ENCODE peak calls at places on chromosomes 5 and 9, in eight cellular contexts. F, S, A, J, W, D, H and L are unnamed samples.

GRCh38 chr9:117073539-117074336 is 341.1 kb downstream of the ASTN2 start:
- DNase-seq in H (peak), W (peak), F (no peak), D (peak), A (no peak), S (peak), J (no peak), L (no peak)

GRCh38 chr5:115977988-115978387 is 15.7 kb downstream of the LVRN start:
- DNase-seq in A (peak), S (no peak), J (peak), D (peak), F (no peak), W (peak), H (no peak), L (no peak)

GRCh38 chr9:131500939-131501541 is 1.7 kb upstream of the POMT1 start:
- DNase-seq in D (peak), A (peak), W (no peak), S (no peak), F (peak), J (peak), H (no peak), L (no peak)

GRCh38 chr9:116153765-116154333 is at the start of gene PAPPA:
- DNase-seq in S (no peak), A (no peak), J (no peak), D (no peak), H (no peak), W (no peak), F (no peak), L (no peak)

GRCh38 chr5:150496098-150496497 is 11.8 kb upstream of the NDST1 start:
- DNase-seq in D (no peak), W (no peak), F (no peak), J (no peak), S (no peak), H (no peak), A (no peak), L (no peak)

GRCh38 chr9:99823392-99824377 is 2.0 kb downstream of the NR4A3 start:
- DNase-seq in H (peak), A (no peak), F (peak), S (peak), J (no peak), W (no peak), D (peak), L (no peak)

GRCh38 chr5:151591144-151591819 is at the start of gene FAT2:
- DNase-seq in A (no peak), D (peak), W (no peak), H (peak), S (no peak), J (no peak), F (no peak), L (no peak)

GRCh38 chr5:151664694-151665583 is 21.8 kb downstream of the SPARC start:
- DNase-seq in A (no peak), F (no peak), W (peak), D (peak), S (no peak), H (no peak), J (no peak), L (no peak)

GRCh38 chr9:132878695-132879064 is at the start of gene SPACA9:
- DNase-seq in H (peak), D (peak), S (peak), J (no peak), W (no peak), F (peak), A (no peak), L (peak)

GRCh38 chr5:176738851-176739250 is 71.5 kb upstream of the UNC5A start:
- DNase-seq in H (no peak), J (no peak), S (peak), D (no peak), W (no peak), F (no peak), A (no peak), L (peak)

GRCh38 chr9:80177949-80178480 is 606.2 kb downstream of the TLE4 start:
- DNase-seq in D (no peak), A (no peak), J (no peak), S (no peak), H (no peak), W (no peak), F (no peak), L (no peak)

GRCh38 chr9:121269030-121269887 is 1.3 kb downstream of the GSN start:
- DNase-seq in S (no peak), F (peak), D (no peak), A (no peak), J (no peak), W (no peak), H (no peak), L (no peak)

GRCh38 chr5:386432-387341 is 56.3 kb upstream of the EXOC3 start:
- DNase-seq in H (no peak), F (no peak), D (peak), J (no peak), W (no peak), A (no peak), S (no peak), L (peak)

GRCh38 chr5:3103241-3103855 is 351.9 kb upstream of the IRX2 start:
- DNase-seq in D (no peak), J (no peak), S (no peak), A (no peak), W (no peak), F (no peak), H (peak), L (no peak)

GRCh38 chr5:168683247-168683926 is 104.2 kb upstream of the PANK3 start:
- DNase-seq in A (no peak), S (no peak), D (no peak), F (no peak), W (no peak), J (no peak), H (no peak), L (no peak)

GRCh38 chr9:77177894-77178794 is 810 bp downstream of the VPS13A start:
- DNase-seq in W (no peak), H (peak), F (peak), S (peak), A (no peak), J (no peak), D (peak), L (peak)

GRCh38 chr5:101942321-101942882 is 353.7 kb downstream of the SLCO4C1 start:
- DNase-seq in A (peak), W (no peak), H (peak), F (no peak), S (peak), D (peak), J (no peak), L (no peak)

GRCh38 chr9:134391319-134392231 is 65.3 kb downstream of the RXRA start:
- DNase-seq in H (no peak), A (no peak), J (no peak), W (no peak), D (no peak), S (no peak), F (no peak), L (no peak)

GRCh38 chr5:33582417-33582816 is 141.7 kb downstream of the TARS1 start:
- DNase-seq in A (no peak), F (no peak), J (no peak), D (no peak), S (no peak), H (no peak), W (no peak), L (no peak)

GRCh38 chr5:11494340-11494739 is 409.9 kb downstream of the CTNND2 start:
- DNase-seq in J (no peak), S (no peak), H (no peak), D (no peak), A (no peak), F (no peak), W (no peak), L (no peak)

GRCh38 chr5:135738564-135738875 is 95.9 kb upstream of the SLC25A48 start:
- DNase-seq in D (no peak), W (no peak), F (no peak), J (no peak), H (no peak), A (no peak), S (no peak), L (peak)

GRCh38 chr9:655875-656274 is 185.6 kb upstream of the DMRT1 start:
- DNase-seq in W (no peak), A (no peak), F (peak), H (no peak), D (peak), S (no peak), J (no peak), L (no peak)

GRCh38 chr9:88388886-88389617 is 808 bp downstream of the SPIN1 start:
- DNase-seq in H (peak), W (no peak), A (no peak), J (no peak), S (peak), F (peak), D (peak), L (peak)

GRCh38 chr9:114538241-114538640 is 33.0 kb upstream of the WHRN start:
- DNase-seq in W (no peak), F (no peak), A (no peak), S (no peak), D (peak), J (no peak), H (no peak), L (no peak)

GRCh38 chr5:142915840-142916424 is 145.8 kb downstream of the ARHGAP26 start:
- DNase-seq in W (no peak), S (peak), H (peak), F (no peak), J (no peak), A (no peak), D (peak), L (no peak)

GRCh38 chr5:160421625-160422258 is at the start of gene PTTG1:
- DNase-seq in A (peak), W (peak), H (peak), F (peak), S (peak), J (peak), D (peak), L (peak)
- TF ChIP-seq CTCF in A (no peak), W (no peak), H (no peak), F (no peak), S (no peak), J (no peak), D (no peak), L (no peak)

DNA sequence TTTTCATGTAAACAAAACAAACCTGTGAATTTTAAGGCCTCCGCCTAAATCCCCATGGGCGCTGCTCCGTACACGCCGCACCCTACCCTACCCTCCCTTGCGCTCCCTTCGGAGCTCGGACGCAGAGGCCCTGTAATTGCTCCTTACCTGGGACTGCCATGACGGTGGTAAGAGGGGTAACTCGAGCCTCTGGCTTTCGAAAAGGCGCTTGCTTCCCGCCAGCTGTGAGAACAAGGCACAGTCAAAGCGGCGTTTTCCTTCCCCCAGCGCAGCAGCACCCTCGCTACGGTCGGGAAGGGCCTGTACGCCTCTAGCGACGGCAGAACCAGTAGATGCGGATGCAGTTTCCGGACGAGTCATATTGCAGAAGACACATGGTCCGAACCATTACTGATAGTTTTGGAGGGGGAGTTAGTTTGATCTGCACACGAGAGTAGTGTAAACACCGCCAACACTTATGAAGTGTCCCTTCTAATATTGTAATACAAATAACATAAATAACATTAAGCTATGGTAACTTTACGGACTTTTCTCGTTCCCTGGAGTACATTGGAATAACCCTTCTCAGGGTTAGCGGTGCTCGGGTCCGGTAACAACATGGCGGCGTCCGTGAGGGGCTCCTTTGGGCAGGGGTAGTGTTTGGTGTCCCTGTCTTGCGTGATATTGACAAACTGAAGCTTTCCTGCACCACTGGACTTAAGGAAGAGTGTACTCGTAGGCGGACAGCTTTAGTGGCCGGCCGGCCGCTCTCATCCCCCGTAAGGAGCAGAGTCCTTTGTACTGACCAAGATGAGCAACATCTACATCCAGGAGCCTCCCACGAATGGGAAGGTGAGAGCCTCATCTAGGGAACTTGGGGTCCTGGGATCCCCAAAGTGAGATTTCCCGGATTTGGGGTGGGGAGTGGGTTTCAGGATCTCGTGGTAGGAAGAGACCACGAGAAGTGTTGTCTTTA is at the start of the genes CWC27 and SREK1IP1:
- DNase-seq in S (peak), A (peak), F (peak), D (peak), H (peak), J (peak), W (peak), L (peak)
- TF ChIP-seq CTCF in S (no peak), A (peak), F (no peak), D (no peak), H (no peak), J (peak), W (no peak), L (no peak)

DNA sequence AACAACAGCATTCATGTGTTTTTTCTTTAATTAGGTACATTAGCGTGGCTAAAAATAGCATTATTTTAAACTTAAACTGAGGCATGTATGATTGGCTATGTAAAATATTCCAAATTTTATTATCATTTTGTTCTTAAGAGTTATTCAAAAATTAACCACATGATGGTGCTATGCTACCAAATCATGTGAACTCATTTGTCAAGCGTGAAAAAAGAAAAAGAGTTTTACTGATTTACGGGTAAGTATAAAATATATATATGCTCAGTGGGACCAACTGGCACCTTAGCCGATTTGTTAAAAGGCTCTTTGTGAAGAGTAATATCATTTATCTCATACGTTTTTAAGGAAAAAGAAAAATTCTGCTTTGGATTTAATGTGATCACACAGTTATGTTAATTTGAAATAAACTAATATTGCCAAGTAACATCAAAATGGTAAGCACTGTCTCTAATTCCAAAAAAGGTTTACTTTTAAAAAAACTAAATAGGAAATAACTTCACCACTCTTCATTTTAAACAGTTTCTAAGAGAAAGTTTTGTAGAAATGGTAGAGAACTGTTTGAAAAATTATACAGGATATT is 1042.3 kb downstream of the CDH12 start:
- DNase-seq in W (no peak), J (no peak), D (peak), A (no peak), F (no peak), H (no peak), S (no peak), L (no peak)
- TF ChIP-seq CTCF in W (no peak), J (peak), D (peak), A (peak), F (peak), H (peak), S (peak), L (peak)

GRCh38 chr9:10855847-10856246 is 243.0 kb upstream of the PTPRD start:
- DNase-seq in D (peak), W (no peak), F (no peak), A (no peak), J (no peak), H (no peak), S (no peak), L (no peak)
- TF ChIP-seq CTCF in D (peak), W (no peak), F (no peak), A (peak), J (no peak), H (peak), S (peak), L (peak)